ENCODE peak calls at places on chromosomes 4 and X, in ten cellular contexts. One of them, this sample, is unnamed.

GRCh38 chr4:183398298-183399129 is 45.9 kb upstream of the CDKN2AIP start:
- DNase-seq in HS-5: peak
- DNase-seq in stimulated activated CD8-positive, alpha-beta memory T cell treated with anti-CD3 and anti-CD28 coated beads, Interleukin-12 subunit alpha, Interleukin-12 subunit beta, amount 100 ng/mL, for 4 hours: peak
- DNase-seq in NCI-H524: peak
- DNase-seq in HEK293T: peak
- DNase-seq in pons: peak
- DNase-seq in naive B cell: peak
- DNase-seq in GM23248: peak
- DNase-seq in upper lobe of right lung: peak
- DNase-seq in stimulated activated CD4-positive, alpha-beta T cell treated with anti-CD3 and anti-CD28 coated beads, Interleukin-12 subunit alpha, Interleukin-12 subunit beta, amount 100 ng/mL, for 24 hours: peak
- DNase-seq in this sample: peak

GRCh38 chrX:49286581-49286980 is 16.9 kb upstream of the GAGE10 start:
- DNase-seq in HS-5: no peak
- DNase-seq in stimulated activated CD8-positive, alpha-beta memory T cell treated with anti-CD3 and anti-CD28 coated beads, Interleukin-12 subunit alpha, Interleukin-12 subunit beta, amount 100 ng/mL, for 4 hours: no peak
- DNase-seq in NCI-H524: no peak
- DNase-seq in HEK293T: no peak
- DNase-seq in pons: no peak
- DNase-seq in naive B cell: no peak
- DNase-seq in GM23248: no peak
- DNase-seq in upper lobe of right lung: no peak
- DNase-seq in stimulated activated CD4-positive, alpha-beta T cell treated with anti-CD3 and anti-CD28 coated beads, Interleukin-12 subunit alpha, Interleukin-12 subunit beta, amount 100 ng/mL, for 24 hours: no peak
- DNase-seq in this sample: no peak

GRCh38 chrX:125202486-125203378 is 116.9 kb upstream of the TEX13C start:
- DNase-seq in HS-5: no peak
- DNase-seq in stimulated activated CD8-positive, alpha-beta memory T cell treated with anti-CD3 and anti-CD28 coated beads, Interleukin-12 subunit alpha, Interleukin-12 subunit beta, amount 100 ng/mL, for 4 hours: no peak
- DNase-seq in NCI-H524: no peak
- DNase-seq in HEK293T: no peak
- DNase-seq in pons: no peak
- DNase-seq in naive B cell: no peak
- DNase-seq in GM23248: no peak
- DNase-seq in upper lobe of right lung: no peak
- DNase-seq in stimulated activated CD4-positive, alpha-beta T cell treated with anti-CD3 and anti-CD28 coated beads, Interleukin-12 subunit alpha, Interleukin-12 subunit beta, amount 100 ng/mL, for 24 hours: no peak
- DNase-seq in this sample: no peak

GRCh38 chrX:19514791-19515614 is at the start of gene MAP3K15:
- DNase-seq in HS-5: no peak
- DNase-seq in stimulated activated CD8-positive, alpha-beta memory T cell treated with anti-CD3 and anti-CD28 coated beads, Interleukin-12 subunit alpha, Interleukin-12 subunit beta, amount 100 ng/mL, for 4 hours: no peak
- DNase-seq in NCI-H524: peak
- DNase-seq in HEK293T: peak
- DNase-seq in pons: no peak
- DNase-seq in naive B cell: no peak
- DNase-seq in GM23248: peak
- DNase-seq in upper lobe of right lung: peak
- DNase-seq in stimulated activated CD4-positive, alpha-beta T cell treated with anti-CD3 and anti-CD28 coated beads, Interleukin-12 subunit alpha, Interleukin-12 subunit beta, amount 100 ng/mL, for 24 hours: no peak
- DNase-seq in this sample: peak

GRCh38 chr4:117135634-117136354 is 50.4 kb upstream of the TRAM1L1 start:
- DNase-seq in HS-5: no peak
- DNase-seq in stimulated activated CD8-positive, alpha-beta memory T cell treated with anti-CD3 and anti-CD28 coated beads, Interleukin-12 subunit alpha, Interleukin-12 subunit beta, amount 100 ng/mL, for 4 hours: no peak
- DNase-seq in NCI-H524: peak
- DNase-seq in HEK293T: no peak
- DNase-seq in pons: no peak
- DNase-seq in naive B cell: no peak
- DNase-seq in GM23248: no peak
- DNase-seq in upper lobe of right lung: no peak
- DNase-seq in stimulated activated CD4-positive, alpha-beta T cell treated with anti-CD3 and anti-CD28 coated beads, Interleukin-12 subunit alpha, Interleukin-12 subunit beta, amount 100 ng/mL, for 24 hours: no peak
- DNase-seq in this sample: no peak

GRCh38 chr4:38625508-38625907 is 38.5 kb upstream of the KLF3 start:
- DNase-seq in HS-5: no peak
- DNase-seq in stimulated activated CD8-positive, alpha-beta memory T cell treated with anti-CD3 and anti-CD28 coated beads, Interleukin-12 subunit alpha, Interleukin-12 subunit beta, amount 100 ng/mL, for 4 hours: no peak
- DNase-seq in NCI-H524: no peak
- DNase-seq in HEK293T: no peak
- DNase-seq in pons: no peak
- DNase-seq in naive B cell: no peak
- DNase-seq in GM23248: no peak
- DNase-seq in upper lobe of right lung: no peak
- DNase-seq in stimulated activated CD4-positive, alpha-beta T cell treated with anti-CD3 and anti-CD28 coated beads, Interleukin-12 subunit alpha, Interleukin-12 subunit beta, amount 100 ng/mL, for 24 hours: no peak
- DNase-seq in this sample: no peak

GRCh38 chr4:160224049-160224448 is 1121.2 kb downstream of the RAPGEF2 start:
- DNase-seq in HS-5: no peak
- DNase-seq in stimulated activated CD8-positive, alpha-beta memory T cell treated with anti-CD3 and anti-CD28 coated beads, Interleukin-12 subunit alpha, Interleukin-12 subunit beta, amount 100 ng/mL, for 4 hours: no peak
- DNase-seq in NCI-H524: no peak
- DNase-seq in HEK293T: no peak
- DNase-seq in pons: no peak
- DNase-seq in naive B cell: no peak
- DNase-seq in GM23248: no peak
- DNase-seq in upper lobe of right lung: no peak
- DNase-seq in stimulated activated CD4-positive, alpha-beta T cell treated with anti-CD3 and anti-CD28 coated beads, Interleukin-12 subunit alpha, Interleukin-12 subunit beta, amount 100 ng/mL, for 24 hours: no peak
- DNase-seq in this sample: no peak

GRCh38 chrX:149518236-149518635 is 13.1 kb upstream of the IDS start:
- DNase-seq in HS-5: no peak
- DNase-seq in stimulated activated CD8-positive, alpha-beta memory T cell treated with anti-CD3 and anti-CD28 coated beads, Interleukin-12 subunit alpha, Interleukin-12 subunit beta, amount 100 ng/mL, for 4 hours: no peak
- DNase-seq in NCI-H524: no peak
- DNase-seq in HEK293T: no peak
- DNase-seq in pons: no peak
- DNase-seq in naive B cell: no peak
- DNase-seq in GM23248: no peak
- DNase-seq in upper lobe of right lung: no peak
- DNase-seq in stimulated activated CD4-positive, alpha-beta T cell treated with anti-CD3 and anti-CD28 coated beads, Interleukin-12 subunit alpha, Interleukin-12 subunit beta, amount 100 ng/mL, for 24 hours: no peak
- DNase-seq in this sample: no peak

GRCh38 chr4:10173754-10174749 is 57.5 kb upstream of the WDR1 start:
- DNase-seq in HS-5: no peak
- DNase-seq in stimulated activated CD8-positive, alpha-beta memory T cell treated with anti-CD3 and anti-CD28 coated beads, Interleukin-12 subunit alpha, Interleukin-12 subunit beta, amount 100 ng/mL, for 4 hours: no peak
- DNase-seq in NCI-H524: no peak
- DNase-seq in HEK293T: no peak
- DNase-seq in pons: no peak
- DNase-seq in naive B cell: no peak
- DNase-seq in GM23248: no peak
- DNase-seq in upper lobe of right lung: peak
- DNase-seq in stimulated activated CD4-positive, alpha-beta T cell treated with anti-CD3 and anti-CD28 coated beads, Interleukin-12 subunit alpha, Interleukin-12 subunit beta, amount 100 ng/mL, for 24 hours: no peak
- DNase-seq in this sample: no peak

GRCh38 chrX:150551963-150552362 is 16.5 kb upstream of the MTM1 start:
- DNase-seq in HS-5: no peak
- DNase-seq in stimulated activated CD8-positive, alpha-beta memory T cell treated with anti-CD3 and anti-CD28 coated beads, Interleukin-12 subunit alpha, Interleukin-12 subunit beta, amount 100 ng/mL, for 4 hours: no peak
- DNase-seq in NCI-H524: no peak
- DNase-seq in HEK293T: no peak
- DNase-seq in pons: no peak
- DNase-seq in naive B cell: no peak
- DNase-seq in GM23248: no peak
- DNase-seq in upper lobe of right lung: no peak
- DNase-seq in stimulated activated CD4-positive, alpha-beta T cell treated with anti-CD3 and anti-CD28 coated beads, Interleukin-12 subunit alpha, Interleukin-12 subunit beta, amount 100 ng/mL, for 24 hours: no peak
- DNase-seq in this sample: no peak

GRCh38 chr4:128812360-128812958 is 3.0 kb downstream of the JADE1 start:
- DNase-seq in HS-5: peak
- DNase-seq in stimulated activated CD8-positive, alpha-beta memory T cell treated with anti-CD3 and anti-CD28 coated beads, Interleukin-12 subunit alpha, Interleukin-12 subunit beta, amount 100 ng/mL, for 4 hours: no peak
- DNase-seq in NCI-H524: no peak
- DNase-seq in HEK293T: peak
- DNase-seq in pons: peak
- DNase-seq in naive B cell: no peak
- DNase-seq in GM23248: peak
- DNase-seq in upper lobe of right lung: no peak
- DNase-seq in stimulated activated CD4-positive, alpha-beta T cell treated with anti-CD3 and anti-CD28 coated beads, Interleukin-12 subunit alpha, Interleukin-12 subunit beta, amount 100 ng/mL, for 24 hours: no peak
- DNase-seq in this sample: peak

This sample was measured in stimulated activated effector memory CD8-positive, alpha-beta T cell treated with anti-CD3 and anti-CD28 coated beads, Interleukin-12 subunit alpha, Interleukin-12 subunit beta, amount 100 ng/mL, for 72 hours.